ENCODE peak calls at places on chromosomes 16 and 17, in nine cellular contexts. O is right lobe of liver, J is A673, H is GM23338, U is adipocyte, Q is psoas muscle, A is sigmoid colon, E is endodermal cell, N is mesendoderm. F is an unnamed sample.
A peak's percentile ranks its signal among the peaks of the same experiment; 100 is the strongest.

GRCh38 chr17:9150407-9151090 is 129.2 kb downstream of the NTN1 start:
- DNase-seq in J (no peak), H (no peak), O (no peak), Q (no peak), E (peak; percentile 76), N (no peak), A (no peak), U (peak; percentile 54), F (no peak)

GRCh38 chr17:64004218-64004770 is 6.1 kb downstream of the PRR29 start:
- DNase-seq in H (no peak), J (no peak), U (no peak), E (peak; percentile 29), A (peak; percentile 37), O (no peak), N (no peak), Q (no peak), F (no peak)

GRCh38 chr16:82241469-82242052 is 71.5 kb upstream of the MPHOSPH6 start:
- DNase-seq in J (no peak), N (peak; percentile 46), O (no peak), E (peak; percentile 69), A (no peak), Q (no peak), U (no peak), H (peak; percentile 51), F (peak; percentile 29)

GRCh38 chr16:30092373-30093010 is 768 bp upstream of the TBX6 start:
- DNase-seq in A (peak; percentile 90), N (peak; percentile 95), E (peak; percentile 95), J (peak; percentile 81), O (peak; percentile 79), Q (peak; percentile 90), H (peak; percentile 94), U (peak; percentile 61), F (peak; percentile 98)

GRCh38 chr17:65750678-65751077 is 189.2 kb upstream of the AXIN2 start:
- DNase-seq in A (peak; percentile 73), Q (peak; percentile 69), O (peak; percentile 87), U (peak; percentile 80), N (no peak), H (no peak), E (no peak), J (peak; percentile 63), F (no peak)

GRCh38 chr16:6946802-6947201 is 385.8 kb upstream of the RBFOX1 start:
- DNase-seq in Q (no peak), H (no peak), E (no peak), U (no peak), J (no peak), N (peak; percentile 27), A (no peak), O (no peak), F (no peak)

GRCh38 chr17:57401556-57402488 is 145.5 kb downstream of the MSI2 start:
- DNase-seq in U (no peak), N (peak; percentile 82), J (no peak), Q (no peak), A (no peak), E (peak; percentile 86), O (no peak), H (peak; percentile 72), F (peak; percentile 79)

GRCh38 chr17:47232465-47232864 is 21.2 kb upstream of the ITGB3 start:
- DNase-seq in N (no peak), J (no peak), O (no peak), A (no peak), H (no peak), E (no peak), U (no peak), Q (no peak), F (no peak)

GRCh38 chr17:14269473-14269872 is 31.4 kb upstream of the HS3ST3B1 start:
- DNase-seq in E (no peak), H (no peak), U (no peak), N (peak; percentile 21), O (no peak), Q (no peak), A (no peak), J (no peak), F (no peak)

GRCh38 chr17:33674685-33675084 is 381.6 kb upstream of the ASIC2 start:
- DNase-seq in U (peak; percentile 48), A (no peak), H (peak; percentile 80), J (peak; percentile 54), E (peak; percentile 96), N (peak; percentile 72), Q (no peak), O (no peak), F (peak; percentile 59)

GRCh38 chr16:84687715-84688114 is 12.1 kb upstream of the USP10 start:
- DNase-seq in N (no peak), A (peak; percentile 13), H (no peak), Q (no peak), J (peak; percentile 18), U (peak; percentile 68), O (no peak), E (no peak), F (no peak)

GRCh38 chr16:14302031-14302398 is 230.9 kb downstream of the MRTFB start:
- DNase-seq in J (no peak), H (peak; percentile 69), Q (peak; percentile 85), N (peak; percentile 79), O (peak; percentile 81), A (peak; percentile 79), U (peak; percentile 91), E (peak; percentile 80), F (peak; percentile 92)

DNA sequence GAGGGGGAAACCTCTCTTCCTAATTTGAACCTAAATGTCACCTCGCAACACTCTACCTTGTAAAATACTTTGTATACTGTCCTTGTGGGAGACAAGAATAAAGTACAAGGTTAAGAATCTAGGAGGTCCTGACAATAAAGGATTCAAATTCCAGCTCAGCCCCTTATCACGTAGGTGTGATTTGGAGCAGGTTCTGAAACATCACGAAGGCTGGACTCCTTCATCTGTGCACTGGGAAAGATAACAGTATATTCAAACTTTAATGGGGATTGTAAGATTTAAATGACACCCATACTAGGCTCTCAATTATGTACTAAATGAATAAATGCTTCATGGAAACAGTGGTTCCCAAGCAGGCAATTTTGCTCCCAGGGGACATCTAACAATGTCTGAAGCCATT is 2.1 kb downstream of the TXNDC11 start:
- DNase-seq in H (no peak), O (no peak), Q (no peak), A (no peak), N (no peak), J (peak; percentile 36), U (peak; percentile 22), E (no peak), F (no peak)
- H3K4me3 ChIP-seq in H (no peak overlapping the region), O (peak overlapping the region; percentile 87), Q (peak overlapping the region; percentile 88), A (no peak overlapping the region), N (no peak overlapping the region), J (no peak overlapping the region), U (peak overlapping the region; percentile 99), E (peak overlapping the region; percentile 92), F (no peak overlapping the region)

GRCh38 chr16:86293897-86294296 is 216.4 kb upstream of the FOXF1 start:
- DNase-seq in N (no peak), U (no peak), O (no peak), A (no peak), E (no peak), H (no peak), J (no peak), Q (no peak), F (no peak)

GRCh38 chr16:86294535-86294934 is 215.8 kb upstream of the FOXF1 start:
- DNase-seq in N (no peak), A (peak; percentile 84), E (no peak), H (no peak), O (no peak), U (no peak), J (no peak), Q (no peak), F (no peak)

GRCh38 chr16:86291491-86291890 is 218.8 kb upstream of the FOXF1 start:
- DNase-seq in N (no peak), H (no peak), J (no peak), E (no peak), A (no peak), U (no peak), O (no peak), Q (no peak), F (no peak)

GRCh38 chr16:86292942-86293341 is 217.4 kb upstream of the FOXF1 start:
- DNase-seq in Q (no peak), O (no peak), E (no peak), A (no peak), H (no peak), J (no peak), U (no peak), N (no peak), F (no peak)

GRCh38 chr16:86292171-86292775 is 218.1 kb upstream of the FOXF1 start:
- DNase-seq in A (no peak), U (no peak), J (no peak), O (no peak), H (no peak), E (no peak), N (no peak), Q (no peak), F (no peak)
- H3K27me3 ChIP-seq in A (no peaks in the 10 kb centered on the region), U (peaks cover 97% of the 10 kb centered on the region), J (peaks cover 100% of the 10 kb centered on the region), O (no peaks in the 10 kb centered on the region), H (peaks cover 53% of the 10 kb centered on the region), E (peaks cover 100% of the 10 kb centered on the region), N (peaks cover 30% of the 10 kb centered on the region), Q (peaks cover 87% of the 10 kb centered on the region), F (peaks cover 40% of the 10 kb centered on the region)

GRCh38 chr17:44928136-44928535 is 12.8 kb upstream of the GFAP start:
- DNase-seq in H (no peak), O (no peak), A (peak; percentile 42), U (no peak), J (no peak), N (no peak), E (peak; percentile 39), Q (no peak), F (no peak)
- H3K36me3 ChIP-seq in H (peaks cover 40% of the 10 kb centered on the region), O (no peaks in the 10 kb centered on the region), A (no peaks in the 10 kb centered on the region), U (no peaks in the 10 kb centered on the region), J (peaks cover 55% of the 10 kb centered on the region), N (peaks cover 30% of the 10 kb centered on the region), E (peaks cover 63% of the 10 kb centered on the region), Q (no peaks in the 10 kb centered on the region), F (peaks cover 41% of the 10 kb centered on the region)

GRCh38 chr17:19744492-19744891 is 3.6 kb downstream of the ALDH3A1 start:
- DNase-seq in J (no peak), E (no peak), U (no peak), Q (no peak), A (no peak), O (no peak), H (no peak), N (no peak), F (no peak)
- H3K4me3 ChIP-seq in J (peak overlapping the region; percentile 45), E (no peak overlapping the region), U (no peak overlapping the region), Q (peak overlapping the region; percentile 68), A (peak overlapping the region; percentile 46), O (peak overlapping the region; percentile 40), H (peak overlapping the region; percentile 50), N (peak overlapping the region; percentile 35), F (peak overlapping the region; percentile 37)